ENCODE peak calls at places on chromosomes 4 and X, in five cellular contexts. D is mammary epithelial cell, U is IMR-90, C is H1, O is right atrium auricular region. J is an unnamed sample.

GRCh38 chr4:167234388-167234881 is at the start of gene SPOCK3:
- DNase-seq in O (no peak), C (no peak), U (no peak), D (peak), J (no peak)

GRCh38 chr4:112942077-112942476 is 107.4 kb upstream of the ANK2 start:
- DNase-seq in O (no peak), U (no peak), C (no peak), D (no peak), J (no peak)

GRCh38 chrX:52594658-52595057 is 60.0 kb downstream of the SSX7 start:
- DNase-seq in C (no peak), U (no peak), D (no peak), O (no peak), J (no peak)

GRCh38 chr4:89305712-89306437 is 1.7 kb downstream of the GPRIN3 start:
- DNase-seq in U (no peak), D (peak), C (no peak), O (no peak), J (no peak)

GRCh38 chrX:17842769-17843525 is 18.2 kb downstream of the RAI2 start:
- DNase-seq in U (no peak), C (no peak), D (no peak), O (no peak), J (no peak)

GRCh38 chrX:137896123-137896522 is 330.2 kb downstream of the ZIC3 start:
- DNase-seq in O (no peak), D (no peak), C (no peak), U (no peak), J (no peak)

GRCh38 chr4:6189511-6189910 is 10.8 kb downstream of the JAKMIP1 start:
- DNase-seq in U (no peak), D (no peak), C (no peak), O (no peak), J (no peak)

GRCh38 chrX:131677655-131678628 is 134.1 kb downstream of the OR13H1 start:
- DNase-seq in O (no peak), U (peak), D (peak), C (peak), J (no peak)

GRCh38 chrX:74585766-74586165 is 28.7 kb downstream of the RLIM start:
- DNase-seq in D (no peak), O (no peak), U (no peak), C (no peak), J (no peak)

GRCh38 chr4:188821500-188821899 is 682.3 kb downstream of the TRIML1 start:
- DNase-seq in U (no peak), O (no peak), C (no peak), D (no peak), J (no peak)

GRCh38 chr4:52868138-52868537 is 6.0 kb downstream of the RASL11B start:
- DNase-seq in C (no peak), D (no peak), O (no peak), U (no peak), J (no peak)

GRCh38 chr4:163556169-163556568 is 61.7 kb downstream of the TMA16 start:
- DNase-seq in U (peak), D (no peak), C (no peak), O (no peak), J (peak)

GRCh38 chr4:71231753-71232420 is 106.9 kb upstream of the SLC4A4 start:
- DNase-seq in U (peak), C (no peak), O (no peak), D (no peak), J (peak)

GRCh38 chr4:72112514-72113156 is 80.8 kb downstream of the NPFFR2 start:
- DNase-seq in C (no peak), D (peak), O (no peak), U (peak), J (peak)

GRCh38 chr4:40515037-40515397 is 114.6 kb downstream of the RBM47 start:
- DNase-seq in C (no peak), O (no peak), U (peak), D (peak), J (no peak)

GRCh38 chrX:2684256-2684655 is 6.8 kb upstream of the CD99 start:
- DNase-seq in C (no peak), U (no peak), D (no peak), O (no peak), J (no peak)

GRCh38 chr4:24249972-24250371 is 334.4 kb downstream of the DHX15 start:
- DNase-seq in C (no peak), O (no peak), U (no peak), D (no peak), J (no peak)

GRCh38 chrX:5976332-5976731 is 252.3 kb downstream of the NLGN4X start:
- DNase-seq in O (no peak), C (no peak), U (no peak), D (no peak), J (no peak)

GRCh38 chr4:128846063-128846462 is 36.6 kb downstream of the JADE1 start:
- DNase-seq in O (no peak), D (no peak), U (no peak), C (no peak), J (no peak)

GRCh38 chr4:173878701-173879100 is 348.7 kb upstream of the HAND2 start:
- DNase-seq in C (no peak), U (peak), D (no peak), O (peak), J (no peak)

GRCh38 chr4:163165217-163166017 is 1.3 kb downstream of the NAF1 start:
- DNase-seq in C (no peak), O (no peak), D (peak), U (peak), J (no peak)

GRCh38 chrX:24231169-24231568 is 81.6 kb downstream of the ZFX start:
- DNase-seq in D (peak), C (no peak), O (no peak), U (peak), J (peak)

DNA sequence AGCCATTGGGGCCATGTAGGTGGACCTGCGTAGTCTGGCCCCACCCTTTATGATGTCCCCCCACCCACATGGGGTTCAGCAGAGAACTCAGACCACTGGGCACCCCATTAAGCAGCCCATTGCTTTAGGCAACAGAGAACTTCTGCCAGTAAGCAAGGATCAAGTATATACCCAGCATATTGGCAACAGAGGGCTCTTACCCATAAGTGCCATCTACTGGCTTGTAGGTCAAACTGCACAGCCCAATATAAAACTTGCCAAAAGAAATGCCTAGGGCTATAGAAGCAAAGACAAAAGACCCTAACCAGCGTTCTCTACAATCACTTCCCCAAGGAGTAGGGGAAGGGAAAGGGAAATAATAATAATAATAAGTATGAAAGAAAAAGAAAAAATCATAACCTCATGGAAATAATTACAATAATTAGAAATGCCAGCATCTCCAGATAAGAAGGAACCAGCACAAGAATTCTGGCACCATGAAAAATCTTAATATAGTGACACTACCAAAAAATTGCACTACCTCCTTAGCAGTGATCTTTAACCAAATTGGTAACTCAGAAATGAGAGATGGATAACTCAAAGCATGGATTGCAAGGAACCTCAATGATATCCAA is 1090.7 kb downstream of the FAT4 start:
- DNase-seq in O (no peak), D (peak), C (no peak), U (peak), J (peak)
- TF ChIP-seq CTCF in O (peak), D (peak), C (peak), U (peak), J (peak)

DNA sequence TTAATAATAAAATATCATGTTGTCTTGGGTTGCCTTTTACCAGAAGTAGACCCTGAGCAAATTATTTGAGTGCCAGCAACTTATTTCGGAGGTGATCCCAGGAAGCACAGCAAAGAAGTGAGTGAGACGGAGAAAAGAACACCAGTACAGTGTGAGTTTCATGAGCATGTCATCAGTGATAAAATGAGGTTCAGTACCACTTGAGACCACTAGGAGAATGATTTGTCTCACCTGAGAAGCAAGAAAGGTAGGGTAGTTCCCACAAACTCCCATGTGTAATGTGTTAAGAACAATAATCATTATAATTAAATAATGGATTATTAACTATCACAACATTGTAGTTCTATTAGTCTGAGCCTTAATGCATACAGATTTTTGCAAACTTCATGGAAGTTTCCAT is 112.8 kb upstream of the DMD start:
- DNase-seq in U (no peak), O (no peak), C (no peak), D (no peak), J (no peak)
- TF ChIP-seq CTCF in U (no peak), O (no peak), C (peak), D (peak), J (peak)

GRCh38 chr4:148469938-148470337 is 27.7 kb upstream of the NR3C2 start:
- DNase-seq in C (no peak), D (no peak), U (no peak), O (no peak), J (no peak)
- TF ChIP-seq CTCF in C (no peak), D (no peak), U (no peak), O (peak), J (no peak)

GRCh38 chr4:37535872-37536271 is 150.3 kb downstream of the RELL1 start:
- DNase-seq in C (no peak), U (no peak), D (peak), O (no peak), J (no peak)
- TF ChIP-seq CTCF in C (no peak), U (no peak), D (no peak), O (no peak), J (no peak)

GRCh38 chrX:71912156-71912555 is 1.5 kb downstream of the NHSL2 start:
- DNase-seq in U (no peak), D (no peak), O (no peak), C (no peak), J (no peak)

GRCh38 chrX:71911731-71912050 is 1.0 kb downstream of the NHSL2 start:
- DNase-seq in D (no peak), O (no peak), C (no peak), U (no peak), J (no peak)

GRCh38 chrX:71909956-71910355 is 689 bp upstream of the NHSL2 start:
- DNase-seq in O (no peak), D (no peak), C (peak), U (no peak), J (no peak)

GRCh38 chrX:71910526-71911022 is at the start of gene NHSL2:
- DNase-seq in U (peak), D (no peak), O (no peak), C (peak), J (no peak)

DNA sequence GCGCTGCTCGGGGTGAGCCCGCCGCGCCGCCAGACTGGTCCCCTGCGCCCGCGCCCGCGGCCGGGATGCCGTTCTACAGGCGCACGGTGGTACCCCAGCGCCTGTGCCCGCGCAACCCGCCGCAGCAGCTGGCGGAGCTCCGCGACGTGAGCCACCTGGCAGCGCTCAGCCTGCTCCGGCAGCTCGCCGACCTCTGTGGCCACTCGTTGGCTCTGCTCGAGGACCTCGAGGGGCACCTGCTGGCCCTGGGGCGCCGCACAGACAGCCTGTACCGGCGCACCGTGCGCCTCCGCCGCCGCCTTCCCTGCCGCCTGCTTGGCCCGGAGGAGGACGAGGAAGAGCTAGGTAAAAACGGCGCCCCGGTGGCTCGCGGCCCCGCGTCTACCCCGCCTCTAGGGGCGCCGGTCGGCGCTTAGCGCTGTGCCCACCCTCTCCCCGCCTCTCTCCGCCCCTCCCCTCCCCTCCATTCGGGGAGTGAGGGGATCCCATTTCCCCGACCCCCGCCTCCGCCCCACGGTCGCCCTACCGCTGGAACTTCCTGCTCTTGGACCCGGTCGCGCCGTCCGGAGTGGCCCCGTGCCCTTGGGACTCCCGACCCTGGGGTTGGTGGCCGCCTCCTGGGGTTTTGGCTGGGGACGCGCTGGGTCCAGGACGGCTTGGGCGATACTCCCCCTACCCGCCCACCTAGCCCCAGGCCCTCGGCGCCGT is 532 bp downstream of the NHSL2 start:
- DNase-seq in C (peak), O (no peak), U (no peak), D (no peak), J (no peak)
- TF ChIP-seq CTCF in C (peak), O (peak), U (no peak), D (no peak), J (no peak)

GRCh38 chrX:128804828-128805227 is 718.5 kb downstream of the SMARCA1 start:
- DNase-seq in C (no peak), D (no peak), O (no peak), U (no peak), J (no peak)

GRCh38 chrX:128805236-128805635 is 718.1 kb downstream of the SMARCA1 start:
- DNase-seq in O (no peak), C (no peak), D (no peak), U (no peak), J (no peak)

GRCh38 chrX:128800138-128800537 is 723.2 kb downstream of the SMARCA1 start:
- DNase-seq in C (no peak), U (no peak), O (no peak), D (no peak), J (no peak)
- TF ChIP-seq CTCF in C (peak), U (no peak), O (no peak), D (no peak), J (no peak)

GRCh38 chrX:83630662-83631061 is 122.6 kb downstream of the POU3F4 start:
- DNase-seq in O (no peak), C (no peak), D (no peak), U (no peak), J (no peak)
- TF ChIP-seq CTCF in O (no peak), C (no peak), D (no peak), U (no peak), J (no peak)

GRCh38 chr4:164937576-164938270 is 39.7 kb downstream of the TRIM61 start:
- DNase-seq in O (no peak), C (no peak), U (peak), D (no peak), J (no peak)
- TF ChIP-seq CTCF in O (no peak), C (peak), U (no peak), D (peak), J (no peak)

GRCh38 chr4:140149851-140150635 is 3.9 kb downstream of the MAML3 start:
- DNase-seq in C (peak), D (peak), O (peak), U (peak), J (peak)
- TF ChIP-seq CTCF in C (no peak), D (no peak), O (no peak), U (no peak), J (no peak)